ENCODE peak calls at places on chromosomes 2 and 18, in six cellular contexts. J is foreskin fibroblast, Y is pancreas, P is tibial nerve, W is AG04450, F is HL-60. T is an unnamed sample.

GRCh38 chr2:42089340-42089925 is 41.6 kb downstream of the PKDCC start:
- DNase-seq in J (peak; percentile 72), Y (peak; percentile 41), P (no peak), W (no peak), F (no peak), T (no peak)

GRCh38 chr2:116922414-116922813 is 892.1 kb upstream of the DDX18 start:
- DNase-seq in J (no peak), Y (no peak), P (no peak), W (no peak), F (no peak), T (no peak)

GRCh38 chr2:120552800-120553471 is 182.7 kb upstream of the GLI2 start:
- DNase-seq in J (peak; percentile 33), Y (peak; percentile 96), P (peak; percentile 59), W (no peak), F (peak; percentile 11), T (peak; percentile 20)

GRCh38 chr2:23642516-23642915 is 257.5 kb downstream of the KLHL29 start:
- DNase-seq in J (no peak), Y (no peak), P (no peak), W (no peak), F (no peak), T (no peak)

GRCh38 chr2:29238497-29238896 is 123.3 kb downstream of the CLIP4 start:
- DNase-seq in J (peak; percentile 44), Y (peak; percentile 38), P (no peak), W (no peak), F (no peak), T (no peak)

GRCh38 chr18:49100226-49100968 is 149.6 kb upstream of the SMAD7 start:
- DNase-seq in J (peak; percentile 17), Y (no peak), P (no peak), W (no peak), F (no peak), T (no peak)

GRCh38 chr2:96699021-96699420 is 40.8 kb downstream of the LMAN2L start:
- DNase-seq in J (no peak), Y (no peak), P (no peak), W (no peak), F (no peak), T (no peak)

GRCh38 chr2:112597537-112598322 is 13.3 kb downstream of the CHCHD5 start:
- DNase-seq in J (no peak), Y (no peak), P (no peak), W (no peak), F (no peak), T (no peak)

GRCh38 chr2:72994991-72995380 is 76.5 kb downstream of the SFXN5 start:
- DNase-seq in J (no peak), Y (no peak), P (no peak), W (no peak), F (no peak), T (no peak)

GRCh38 chr2:28592481-28592880 is 96.6 kb downstream of the PLB1 start:
- DNase-seq in J (no peak), Y (no peak), P (no peak), W (no peak), F (no peak), T (no peak)

GRCh38 chr2:172672114-172672513 is 63.5 kb upstream of the RAPGEF4 start:
- DNase-seq in J (peak; percentile 59), Y (no peak), P (no peak), W (no peak), F (no peak), T (no peak)

GRCh38 chr18:43160509-43160908 is 45.0 kb upstream of the RIT2 start:
- DNase-seq in J (peak; percentile 48), Y (no peak), P (no peak), W (no peak), F (no peak), T (peak; percentile 11)

GRCh38 chr2:200397785-200398184 is 91.3 kb downstream of the SPATS2L start:
- DNase-seq in J (peak; percentile 67), Y (no peak), P (no peak), W (no peak), F (no peak), T (no peak)

GRCh38 chr2:47950340-47951280 is 44.3 kb upstream of the FBXO11 start:
- DNase-seq in J (peak; percentile 2), Y (no peak), P (no peak), W (no peak), F (no peak), T (no peak)

GRCh38 chr2:239269959-239270358 is 130.9 kb downstream of the HDAC4 start:
- DNase-seq in J (no peak), Y (no peak), P (no peak), W (no peak), F (no peak), T (no peak)

GRCh38 chr18:54957987-54958386 is 1.3 kb downstream of the CCDC68 start:
- DNase-seq in J (peak; percentile 36), Y (no peak), P (no peak), W (no peak), F (no peak), T (peak; percentile 26)

GRCh38 chr2:181474227-181474626 is 17.0 kb downstream of the ITGA4 start:
- DNase-seq in J (no peak), Y (no peak), P (no peak), W (no peak), F (no peak), T (no peak)

GRCh38 chr2:219521066-219521880 is 7.0 kb downstream of the ASIC4 start:
- DNase-seq in J (peak; percentile 71), Y (no peak), P (no peak), W (no peak), F (no peak), T (no peak)

GRCh38 chr2:40579247-40579646 is 127.4 kb upstream of the SLC8A1 start:
- DNase-seq in J (peak; percentile 55), Y (no peak), P (no peak), W (no peak), F (no peak), T (no peak)

GRCh38 chr2:134224005-134224404 is 29.9 kb upstream of the MGAT5 start:
- DNase-seq in J (no peak), Y (no peak), P (no peak), W (peak; percentile 46), F (no peak), T (no peak)

GRCh38 chr2:143357956-143358355 is 228.7 kb downstream of the ARHGAP15 start:
- DNase-seq in J (no peak), Y (no peak), P (no peak), W (no peak), F (no peak), T (no peak)

GRCh38 chr18:56431551-56431950 is 206.8 kb downstream of the TXNL1 start:
- DNase-seq in J (no peak), Y (peak; percentile 46), P (no peak), W (no peak), F (no peak), T (peak; percentile 6)

GRCh38 chr18:73983970-73984369 is 163.7 kb downstream of the FBXO15 start:
- DNase-seq in J (no peak), Y (no peak), P (no peak), W (no peak), F (no peak), T (no peak)

GRCh38 chr2:207311316-207312005 is 145.7 kb upstream of the KLF7 start:
- DNase-seq in J (peak; percentile 99), Y (no peak), P (no peak), W (peak; percentile 93), F (peak; percentile 89), T (peak; percentile 24)

GRCh38 chr2:67782443-67782842 is 280.4 kb downstream of the C1D start:
- DNase-seq in J (peak; percentile 63), Y (no peak), P (no peak), W (peak; percentile 7), F (no peak), T (no peak)

GRCh38 chr2:98465456-98466201 is 21.0 kb downstream of the INPP4A start:
- DNase-seq in J (no peak), Y (peak; percentile 47), P (no peak), W (no peak), F (peak; percentile 82), T (no peak)

GRCh38 chr2:183037281-183037659 is 987 bp downstream of the NCKAP1 start:
- DNase-seq in J (peak; percentile 65), Y (no peak), P (no peak), W (no peak), F (no peak), T (no peak)

GRCh38 chr18:21243041-21243431 is 1.0 kb downstream of the GREB1L start:
- DNase-seq in J (peak; percentile 24), Y (no peak), P (no peak), W (no peak), F (no peak), T (no peak)

GRCh38 chr18:21241224-21242131 is 554 bp upstream of the GREB1L start:
- DNase-seq in J (peak; percentile 15), Y (no peak), P (no peak), W (no peak), F (no peak), T (no peak)

GRCh38 chr18:21242141-21243040 is at the start of gene GREB1L:
- DNase-seq in J (peak; percentile 71), Y (peak; percentile 30), P (peak; percentile 20), W (no peak), F (no peak), T (no peak)
- TF ChIP-seq CTCF in J (no peak), Y (no peak), P (peak; percentile 26), W (no peak), F (peak; percentile 9), T (peak; percentile 28)

GRCh38 chr18:2699001-2699400 is 43.5 kb downstream of the SMCHD1 start:
- DNase-seq in J (no peak), Y (no peak), P (no peak), W (no peak), F (no peak), T (no peak)
- H3K4me3 ChIP-seq in J (no peak overlapping the region), Y (no peak overlapping the region), P (no peak overlapping the region), W (no peak overlapping the region), F (no peak overlapping the region), T (no peak overlapping the region)

DNA sequence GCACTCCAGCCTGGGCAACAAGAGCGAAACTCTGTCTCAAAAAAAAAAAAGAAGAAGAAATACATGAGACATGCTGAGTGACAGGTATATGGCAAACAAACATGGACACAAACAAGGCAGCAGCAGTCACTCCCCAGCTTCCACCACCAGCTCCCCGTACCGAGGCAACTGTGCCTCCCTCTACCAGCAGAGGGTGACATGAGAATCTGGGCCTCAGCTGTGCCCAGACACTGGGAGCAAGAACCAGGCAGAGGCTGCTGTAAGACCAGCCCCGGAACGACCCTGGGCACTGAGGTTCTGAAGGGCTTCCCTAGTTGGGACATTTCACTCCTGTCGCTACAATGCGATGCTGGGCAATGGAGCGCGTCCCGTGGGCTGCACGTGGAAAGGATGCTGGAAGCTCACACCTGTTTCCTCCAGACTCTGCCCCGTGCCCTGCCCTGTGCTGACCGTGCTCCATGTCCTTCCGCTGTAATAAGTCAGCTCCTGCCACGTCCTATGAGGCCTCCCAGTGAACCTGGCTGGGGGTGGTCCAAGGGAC is 37.1 kb downstream of the BOK start:
- DNase-seq in J (no peak), Y (no peak), P (no peak), W (no peak), F (no peak), T (no peak)
- TF ChIP-seq CTCF in J (peak; percentile 35), Y (no peak), P (no peak), W (peak; percentile 12), F (peak; percentile 5), T (peak; percentile 63)

DNA sequence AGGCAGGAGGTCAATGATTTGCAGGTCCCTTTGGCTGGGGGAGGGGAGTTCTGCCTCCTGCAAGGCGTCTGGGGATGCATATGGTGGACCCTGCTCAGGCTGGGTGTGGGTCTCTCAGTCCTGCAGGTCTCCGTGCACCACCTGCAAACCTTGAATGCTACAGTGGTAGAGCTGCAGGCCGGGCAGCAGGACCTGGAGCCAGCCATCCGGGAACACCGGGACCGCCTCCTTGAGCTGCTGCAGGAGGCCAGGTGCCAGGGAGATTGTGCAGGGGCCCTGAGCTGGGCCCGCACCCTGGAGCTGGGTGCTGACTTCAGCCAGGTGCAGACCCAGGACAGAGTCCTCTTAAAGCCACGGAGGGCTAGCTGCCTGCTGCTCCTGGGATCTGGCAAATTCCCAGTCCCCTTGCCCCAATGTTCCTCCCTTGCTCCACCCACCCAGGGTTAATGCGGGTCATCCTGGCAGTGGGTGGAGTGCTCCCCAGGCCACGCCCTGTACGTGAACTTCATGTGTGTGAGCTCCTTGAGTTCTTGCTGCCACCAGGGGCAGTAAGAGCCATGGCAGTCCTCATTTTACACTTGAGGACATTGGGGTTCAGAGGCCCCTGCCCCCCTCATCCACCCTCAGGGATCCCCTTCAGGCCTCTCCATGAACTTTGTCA is 3.1 kb downstream of the PROM2 start:
- DNase-seq in J (no peak), Y (peak; percentile 77), P (no peak), W (no peak), F (no peak), T (no peak)
- H3K4me3 ChIP-seq in J (no peak overlapping the region), Y (no peak overlapping the region), P (no peak overlapping the region), W (no peak overlapping the region), F (no peak overlapping the region), T (no peak overlapping the region)

T was measured in astrocyte of the cerebellum.